ENCODE peak calls at places on chromosomes 2 and 18, in five cellular contexts. One of them, this sample, is unnamed. For H3K4me1, the result is how much of the 10 kb centered on the place peaks cover.

GRCh38 chr2:238739668-238740067 is 108.2 kb upstream of the TWIST2 start:
- DNase-seq in colonic mucosa: no peak
- DNase-seq in pancreas: no peak
- DNase-seq in left lung: no peak
- DNase-seq in tibial nerve: no peak
- DNase-seq in this sample: no peak

GRCh38 chr18:10971717-10972116 is 177.7 kb downstream of the PIEZO2 start:
- DNase-seq in colonic mucosa: no peak
- DNase-seq in pancreas: no peak
- DNase-seq in left lung: no peak
- DNase-seq in tibial nerve: no peak
- DNase-seq in this sample: no peak

GRCh38 chr2:156753766-156754165 is 317.6 kb downstream of the GPD2 start:
- DNase-seq in colonic mucosa: no peak
- DNase-seq in pancreas: no peak
- DNase-seq in left lung: no peak
- DNase-seq in tibial nerve: no peak
- DNase-seq in this sample: no peak

GRCh38 chr2:136233315-136233714 is 115.4 kb upstream of the CXCR4 start:
- DNase-seq in colonic mucosa: no peak
- DNase-seq in pancreas: no peak
- DNase-seq in left lung: no peak
- DNase-seq in tibial nerve: no peak
- DNase-seq in this sample: no peak

GRCh38 chr2:39488450-39488849 is 51.4 kb upstream of the MAP4K3 start:
- DNase-seq in colonic mucosa: no peak
- DNase-seq in pancreas: no peak
- DNase-seq in left lung: peak
- DNase-seq in tibial nerve: no peak
- DNase-seq in this sample: no peak

GRCh38 chr2:178047391-178047790 is 25.2 kb downstream of the PDE11A start:
- DNase-seq in colonic mucosa: no peak
- DNase-seq in pancreas: no peak
- DNase-seq in left lung: no peak
- DNase-seq in tibial nerve: no peak
- DNase-seq in this sample: no peak

GRCh38 chr2:78832481-78832880 is 193.0 kb upstream of the REG3G start:
- DNase-seq in colonic mucosa: no peak
- DNase-seq in pancreas: no peak
- DNase-seq in left lung: no peak
- DNase-seq in tibial nerve: no peak
- DNase-seq in this sample: no peak

GRCh38 chr2:221554769-221555510 is 17.2 kb downstream of the EPHA4 start:
- DNase-seq in colonic mucosa: no peak
- DNase-seq in pancreas: no peak
- DNase-seq in left lung: no peak
- DNase-seq in tibial nerve: no peak
- DNase-seq in this sample: no peak

GRCh38 chr2:238265605-238266004 is 22.8 kb downstream of the PER2 start:
- DNase-seq in colonic mucosa: no peak
- DNase-seq in pancreas: peak
- DNase-seq in left lung: no peak
- DNase-seq in tibial nerve: no peak
- DNase-seq in this sample: no peak

DNA sequence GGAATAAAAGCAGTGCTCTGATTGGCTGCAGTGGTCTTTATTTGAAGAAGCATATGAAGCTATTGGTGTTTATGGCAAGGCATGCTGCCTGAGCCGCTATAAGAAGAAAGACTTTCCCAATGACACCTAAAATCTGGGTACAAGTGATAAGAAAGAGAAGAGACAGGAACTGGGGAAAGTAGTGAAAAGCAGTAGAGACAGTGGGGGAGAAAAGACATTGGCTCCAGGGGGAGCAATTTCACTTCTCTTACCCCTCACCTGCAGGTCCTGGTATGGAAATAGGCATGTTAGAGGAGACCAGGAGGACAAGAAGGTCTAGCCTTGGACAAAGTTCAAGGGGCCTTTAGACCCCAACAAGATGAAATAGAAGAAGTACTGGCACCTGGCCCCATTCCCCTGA is 47.1 kb downstream of the PLCL1 start:
- DNase-seq in colonic mucosa: no peak
- DNase-seq in pancreas: no peak
- DNase-seq in left lung: no peak
- DNase-seq in tibial nerve: no peak
- DNase-seq in this sample: no peak
- H3K4me1 ChIP-seq in colonic mucosa: under half
- H3K4me1 ChIP-seq in pancreas: under half
- H3K4me1 ChIP-seq in left lung: under half
- H3K4me1 ChIP-seq in tibial nerve: under half
- H3K4me1 ChIP-seq in this sample: under half

GRCh38 chr2:240901986-240902614 is 4.0 kb upstream of the CROCC2 start:
- DNase-seq in colonic mucosa: no peak
- DNase-seq in pancreas: peak
- DNase-seq in left lung: no peak
- DNase-seq in tibial nerve: no peak
- DNase-seq in this sample: no peak

GRCh38 chr2:240904216-240905175 is 1.6 kb upstream of the CROCC2 start:
- DNase-seq in colonic mucosa: no peak
- DNase-seq in pancreas: peak
- DNase-seq in left lung: peak
- DNase-seq in tibial nerve: no peak
- DNase-seq in this sample: no peak

GRCh38 chr2:240902615-240903041 is 3.5 kb upstream of the CROCC2 start:
- DNase-seq in colonic mucosa: no peak
- DNase-seq in pancreas: peak
- DNase-seq in left lung: no peak
- DNase-seq in tibial nerve: no peak
- DNase-seq in this sample: no peak

GRCh38 chr2:240905176-240905781 is 857 bp upstream of the CROCC2 start:
- DNase-seq in colonic mucosa: no peak
- DNase-seq in pancreas: peak
- DNase-seq in left lung: peak
- DNase-seq in tibial nerve: no peak
- DNase-seq in this sample: peak

GRCh38 chr2:240903191-240904060 is 2.7 kb upstream of the CROCC2 start:
- DNase-seq in colonic mucosa: no peak
- DNase-seq in pancreas: peak
- DNase-seq in left lung: peak
- DNase-seq in tibial nerve: no peak
- DNase-seq in this sample: no peak
- TF ChIP-seq CTCF in colonic mucosa: no peak
- TF ChIP-seq CTCF in pancreas: no peak
- TF ChIP-seq CTCF in left lung: no peak
- TF ChIP-seq CTCF in tibial nerve: no peak
- TF ChIP-seq CTCF in this sample: no peak

GRCh38 chr2:29110916-29111315 is 4.3 kb upstream of the CLIP4 start:
- DNase-seq in colonic mucosa: no peak
- DNase-seq in pancreas: no peak
- DNase-seq in left lung: no peak
- DNase-seq in tibial nerve: no peak
- DNase-seq in this sample: no peak
- H3K4me1 ChIP-seq in colonic mucosa: under half
- H3K4me1 ChIP-seq in pancreas: under half
- H3K4me1 ChIP-seq in left lung: under half
- H3K4me1 ChIP-seq in tibial nerve: under half
- H3K4me1 ChIP-seq in this sample: under half

GRCh38 chr2:125296742-125297141 is 1271.7 kb downstream of the CNTNAP5 start:
- DNase-seq in colonic mucosa: no peak
- DNase-seq in pancreas: no peak
- DNase-seq in left lung: no peak
- DNase-seq in tibial nerve: no peak
- DNase-seq in this sample: no peak
- TF ChIP-seq CTCF in colonic mucosa: no peak
- TF ChIP-seq CTCF in pancreas: no peak
- TF ChIP-seq CTCF in left lung: no peak
- TF ChIP-seq CTCF in tibial nerve: no peak
- TF ChIP-seq CTCF in this sample: no peak

GRCh38 chr2:30236591-30237245 is 5.4 kb downstream of the LBH start:
- DNase-seq in colonic mucosa: no peak
- DNase-seq in pancreas: no peak
- DNase-seq in left lung: peak
- DNase-seq in tibial nerve: no peak
- DNase-seq in this sample: no peak
- H3K4me1 ChIP-seq in colonic mucosa: under half
- H3K4me1 ChIP-seq in pancreas: under half
- H3K4me1 ChIP-seq in left lung: under half
- H3K4me1 ChIP-seq in tibial nerve: under half
- H3K4me1 ChIP-seq in this sample: half or more

This sample was measured in suprapubic skin.